ENCODE peak calls at places on chromosomes 16 and 17, in five cellular contexts. H, T, O, C and L are unnamed samples.

GRCh38 chr16:79767597-79768280 is 167.2 kb upstream of the MAF start:
- DNase-seq in C (no peak), H (no peak), T (peak; percentile 36), O (no peak), L (peak; percentile 13)

GRCh38 chr17:8720596-8720995 is 24.0 kb downstream of the CCDC42 start:
- DNase-seq in H (no peak), C (no peak), T (no peak), O (no peak), L (no peak)

GRCh38 chr17:4607773-4608187 is 23.5 kb downstream of the SMTNL2 start:
- DNase-seq in T (peak; percentile 53), O (no peak), C (no peak), H (no peak), L (no peak)

GRCh38 chr16:4924593-4925378 is 12.2 kb downstream of the PPL start:
- DNase-seq in O (peak; percentile 67), C (no peak), T (no peak), H (no peak), L (peak; percentile 63)

GRCh38 chr17:17681744-17682292 is 560 bp downstream of the RAI1 start:
- DNase-seq in C (no peak), T (peak; percentile 62), H (no peak), O (peak; percentile 75), L (no peak)

GRCh38 chr17:64982139-64982802 is 63.0 kb upstream of the LRRC37A3 start:
- DNase-seq in O (no peak), T (no peak), C (no peak), H (no peak), L (no peak)

GRCh38 chr16:30740364-30741251 is 7.6 kb upstream of the PHKG2 start:
- DNase-seq in H (peak; percentile 87), O (no peak), C (no peak), T (peak; percentile 74), L (peak; percentile 98)

GRCh38 chr17:50892101-50892776 is 26.1 kb upstream of the TOB1 start:
- DNase-seq in H (no peak), O (no peak), C (no peak), T (no peak), L (no peak)

GRCh38 chr17:17567114-17567513 is 24.4 kb downstream of the PEMT start:
- DNase-seq in H (no peak), C (no peak), T (no peak), O (no peak), L (no peak)

GRCh38 chr16:68235882-68236803 is at the start of gene ESRP2:
- DNase-seq in O (peak; percentile 37), C (no peak), H (peak; percentile 84), T (no peak), L (peak; percentile 97)

GRCh38 chr16:18788828-18789514 is 1.2 kb downstream of the RPS15A start:
- DNase-seq in H (no peak), C (no peak), O (no peak), T (no peak), L (no peak)

GRCh38 chr16:64455275-64455674 is 666.6 kb downstream of the CDH11 start:
- DNase-seq in H (no peak), T (no peak), C (no peak), O (no peak), L (no peak)

GRCh38 chr17:412211-413015 is 59.8 kb upstream of the RPH3AL start:
- DNase-seq in H (peak; percentile 21), C (no peak), O (peak; percentile 73), T (peak; percentile 62), L (peak; percentile 66)

GRCh38 chr17:78419970-78420820 is 41.7 kb downstream of the PGS1 start:
- DNase-seq in T (no peak), C (no peak), H (no peak), O (no peak), L (no peak)

GRCh38 chr17:79991140-79991923 is 44.3 kb downstream of the TBC1D16 start:
- DNase-seq in T (peak; percentile 73), H (peak; percentile 68), C (no peak), O (peak; percentile 100), L (peak; percentile 96)

GRCh38 chr17:78903101-78903779 is at the start of gene CEP295NL:
- DNase-seq in O (peak; percentile 78), C (no peak), H (no peak), T (peak; percentile 40), L (no peak)

GRCh38 chr16:85369741-85370528 is 243.2 kb upstream of the GSE1 start:
- DNase-seq in H (no peak), O (peak; percentile 84), C (no peak), T (peak; percentile 80), L (peak; percentile 86)

GRCh38 chr16:10729649-10730048 is 14.0 kb upstream of the NUBP1 start:
- DNase-seq in O (no peak), C (no peak), T (no peak), H (peak; percentile 54), L (peak; percentile 68)

GRCh38 chr17:42937712-42938596 is 26.3 kb downstream of the AARSD1 start:
- DNase-seq in H (peak; percentile 51), C (no peak), O (peak; percentile 68), T (peak; percentile 73), L (peak; percentile 52)

GRCh38 chr16:57802635-57803412 is 533 bp upstream of the KIFC3 start:
- DNase-seq in H (no peak), T (peak; percentile 69), C (no peak), O (peak; percentile 38), L (no peak)

GRCh38 chr17:45705123-45706009 is 78.8 kb upstream of the CRHR1 start:
- DNase-seq in C (no peak), H (peak; percentile 91), T (peak; percentile 32), O (no peak), L (no peak)

GRCh38 chr16:12661656-12662172 is 142.0 kb downstream of the CPPED1 start:
- DNase-seq in O (no peak), T (peak; percentile 72), C (no peak), H (peak; percentile 6), L (peak; percentile 80)

GRCh38 chr16:67844441-67844840 is 2.3 kb upstream of the NUTF2 start:
- DNase-seq in C (no peak), O (no peak), T (peak; percentile 40), H (no peak), L (no peak)

GRCh38 chr17:79411419-79411818 is 199.4 kb downstream of the RBFOX3 start:
- DNase-seq in C (no peak), H (no peak), O (no peak), T (no peak), L (no peak)

GRCh38 chr17:19671433-19671832 is 22.9 kb downstream of the ALDH3A2 start:
- DNase-seq in C (no peak), H (no peak), T (no peak), O (no peak), L (no peak)

GRCh38 chr17:19677736-19678379 is 29.3 kb downstream of the ALDH3A2 start:
- DNase-seq in C (no peak), H (no peak), T (no peak), O (no peak), L (no peak)

GRCh38 chr17:19676901-19677300 is 28.4 kb downstream of the ALDH3A2 start:
- DNase-seq in C (no peak), H (no peak), O (no peak), T (no peak), L (peak; percentile 45)

GRCh38 chr17:19670906-19671305 is 22.4 kb downstream of the ALDH3A2 start:
- DNase-seq in C (no peak), O (no peak), T (no peak), H (no peak), L (no peak)

DNA sequence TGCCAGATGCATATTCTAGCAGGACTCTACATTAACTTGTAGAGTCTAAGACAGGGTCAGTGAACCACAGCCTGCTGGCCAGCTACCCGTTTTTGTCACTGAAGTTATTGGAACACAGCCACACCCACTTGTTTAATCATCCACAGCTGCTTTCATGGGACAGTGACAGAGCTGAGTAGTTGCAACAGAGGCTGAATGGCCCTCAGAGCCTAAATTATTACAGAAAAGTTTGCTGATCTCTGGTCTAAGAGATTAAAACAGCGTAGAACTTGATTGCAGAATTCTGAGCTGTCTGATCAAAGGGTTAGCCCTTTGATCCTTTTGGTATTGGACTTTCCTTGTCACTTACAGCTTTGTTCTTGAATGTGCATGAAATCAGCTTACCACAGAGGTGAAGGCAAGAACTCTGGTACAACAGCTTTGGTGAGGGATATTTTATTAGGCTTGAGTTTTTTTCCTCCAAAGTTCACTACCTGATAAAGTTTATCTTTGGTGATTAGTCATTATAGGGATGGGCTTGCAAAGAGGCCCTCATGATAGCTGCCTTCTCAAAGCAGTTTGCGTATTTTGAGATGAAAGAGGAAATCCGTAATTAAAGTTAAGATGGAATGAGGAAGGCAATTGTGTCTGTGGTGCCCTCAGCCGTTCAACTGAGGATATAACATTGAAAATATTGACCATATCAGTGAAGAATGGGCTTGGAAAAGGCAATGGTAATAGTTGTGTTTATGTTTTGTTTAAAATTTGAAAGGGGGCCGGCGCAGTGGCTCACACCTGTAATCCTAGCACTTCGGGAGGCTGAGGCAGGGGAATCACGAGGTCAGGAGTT is 23.7 kb downstream of the ALDH3A2 start:
- DNase-seq in C (no peak), H (no peak), O (no peak), T (no peak), L (no peak)
- TF ChIP-seq JUND in C (no peak), H (no peak), O (no peak), T (no peak), L (no peak)

DNA sequence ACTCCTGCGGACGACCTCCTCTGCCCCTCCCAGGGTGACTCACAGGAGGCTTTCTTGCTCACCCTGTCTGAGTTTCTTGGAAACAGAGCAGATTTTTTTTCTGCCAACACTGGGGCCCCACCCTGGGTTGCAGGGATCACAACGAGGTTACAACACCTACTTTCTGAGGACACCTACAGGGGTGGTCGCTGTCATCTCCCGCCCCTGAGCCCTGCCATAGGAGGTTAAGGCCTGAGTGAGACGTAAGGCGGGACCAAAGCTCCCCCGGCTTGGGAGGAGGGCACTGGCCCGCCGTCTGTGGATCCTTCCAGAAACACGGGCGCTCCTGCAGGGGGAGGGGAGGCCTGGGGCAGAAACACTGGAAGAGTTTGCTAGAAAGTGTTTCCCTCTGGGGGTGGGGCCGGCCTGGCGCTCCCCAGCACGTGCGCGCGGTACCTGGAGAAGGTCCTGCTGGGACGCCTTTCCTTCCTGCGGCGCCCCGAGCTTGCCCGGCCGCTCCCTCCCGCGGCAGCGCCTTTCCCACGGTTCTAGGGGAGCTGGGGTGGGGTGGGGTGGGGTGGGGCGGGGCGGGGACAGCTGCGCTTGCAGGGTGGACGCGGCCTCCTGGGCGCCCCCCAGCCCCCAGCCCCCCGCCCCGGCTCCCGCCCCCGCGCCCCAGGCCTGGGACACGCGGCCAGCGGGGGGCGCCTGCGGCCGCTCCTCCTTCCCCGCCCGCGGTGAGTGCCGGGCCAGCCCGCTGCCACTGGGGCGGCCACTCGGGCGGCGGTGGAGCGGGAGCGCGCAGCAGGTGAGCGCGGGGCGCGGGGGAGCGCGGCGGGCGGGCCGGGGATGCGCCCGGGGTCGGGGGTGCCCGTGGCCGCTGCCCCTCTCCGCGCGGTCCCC is 20.7 kb upstream of the ADCY7 start:
- DNase-seq in T (peak; percentile 87), H (peak; percentile 39), O (peak; percentile 93), C (no peak), L (peak; percentile 32)
- TF ChIP-seq JUND in T (peak; percentile 92), H (no peak), O (no peak), C (no peak), L (no peak)

GRCh38 chr17:21287703-21288449 is 3.4 kb downstream of the MAP2K3 start:
- DNase-seq in O (peak; percentile 43), C (peak; percentile 83), H (peak; percentile 96), T (no peak), L (peak; percentile 87)
- TF ChIP-seq JUND in O (peak; percentile 99), C (peak; percentile 36), H (peak; percentile 98), T (no peak), L (peak; percentile 73)

DNA sequence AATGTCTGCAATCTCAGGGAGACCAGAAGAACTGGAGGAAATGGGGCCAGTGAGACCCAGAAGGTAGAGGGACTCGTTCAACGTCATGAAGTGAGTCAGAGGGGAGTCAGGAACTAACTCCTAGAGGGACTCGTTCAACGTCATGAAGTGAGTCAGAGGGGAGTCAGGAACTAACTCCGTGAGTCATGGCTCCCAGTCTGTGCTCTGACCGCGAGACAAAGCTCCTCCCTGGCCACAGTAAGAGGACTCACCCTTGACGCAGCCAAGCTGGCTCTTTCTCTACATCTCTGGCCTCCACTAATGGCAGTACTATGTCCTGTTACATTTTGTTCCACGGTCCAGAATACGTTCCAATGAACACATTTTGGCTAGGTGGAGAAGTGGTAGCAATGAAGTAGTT is 902.5 kb downstream of the KCNJ2 start:
- DNase-seq in H (peak; percentile 98), O (peak; percentile 5), C (no peak), T (no peak), L (no peak)
- TF ChIP-seq JUND in H (peak; percentile 99), O (peak; percentile 98), C (no peak), T (no peak), L (no peak)